ENCODE peak calls at places on chromosomes 2 and 18, in four cellular contexts. R is breast epithelium, D is SK-N-SH, L is Panc1. V is an unnamed sample.

GRCh38 chr18:47265197-47265596 is 13.7 kb upstream of the SKOR2 start:
- DNase-seq in R (no peak), D (no peak), L (no peak), V (no peak)

GRCh38 chr2:653645-654425 is 23.4 kb downstream of the TMEM18 start:
- DNase-seq in R (no peak), D (no peak), L (no peak), V (no peak)

GRCh38 chr2:207770602-207771404 is 1.1 kb upstream of the FZD5 start:
- DNase-seq in R (no peak), D (no peak), L (no peak), V (no peak)

GRCh38 chr2:224401641-224402342 is at the start of gene FAM124B:
- DNase-seq in R (no peak), D (no peak), L (no peak), V (no peak)

GRCh38 chr2:134127496-134127895 is 126.4 kb upstream of the MGAT5 start:
- DNase-seq in R (no peak), D (no peak), L (no peak), V (no peak)

GRCh38 chr2:52336951-52337350 is 1305.0 kb upstream of the NRXN1 start:
- DNase-seq in R (no peak), D (no peak), L (no peak), V (no peak)

GRCh38 chr2:72539145-72539552 is 286.7 kb downstream of the EXOC6B start:
- DNase-seq in R (no peak), D (no peak), L (no peak), V (no peak)

GRCh38 chr2:216160786-216161185 is 51.6 kb downstream of the XRCC5 start:
- DNase-seq in R (no peak), D (no peak), L (no peak), V (no peak)

GRCh38 chr2:190343170-190343499 is 254 bp upstream of the INPP1 start:
- DNase-seq in R (no peak), D (no peak), L (no peak), V (no peak)

GRCh38 chr18:55265916-55266488 is 306.7 kb upstream of the CCDC68 start:
- DNase-seq in R (no peak), D (no peak), L (no peak), V (no peak)

GRCh38 chr2:86195055-86195807 is at the start of gene IMMT:
- DNase-seq in R (peak), D (peak), L (peak), V (peak)

GRCh38 chr18:48203961-48204666 is 205.1 kb downstream of the ZBTB7C start:
- DNase-seq in R (no peak), D (no peak), L (no peak), V (no peak)

GRCh38 chr2:105329197-105329554 is 359 bp downstream of the TGFBRAP1 start:
- DNase-seq in R (no peak), D (no peak), L (no peak), V (no peak)

GRCh38 chr2:207484444-207485391 is 45.0 kb upstream of the CREB1 start:
- DNase-seq in R (no peak), D (no peak), L (no peak), V (no peak)

DNA sequence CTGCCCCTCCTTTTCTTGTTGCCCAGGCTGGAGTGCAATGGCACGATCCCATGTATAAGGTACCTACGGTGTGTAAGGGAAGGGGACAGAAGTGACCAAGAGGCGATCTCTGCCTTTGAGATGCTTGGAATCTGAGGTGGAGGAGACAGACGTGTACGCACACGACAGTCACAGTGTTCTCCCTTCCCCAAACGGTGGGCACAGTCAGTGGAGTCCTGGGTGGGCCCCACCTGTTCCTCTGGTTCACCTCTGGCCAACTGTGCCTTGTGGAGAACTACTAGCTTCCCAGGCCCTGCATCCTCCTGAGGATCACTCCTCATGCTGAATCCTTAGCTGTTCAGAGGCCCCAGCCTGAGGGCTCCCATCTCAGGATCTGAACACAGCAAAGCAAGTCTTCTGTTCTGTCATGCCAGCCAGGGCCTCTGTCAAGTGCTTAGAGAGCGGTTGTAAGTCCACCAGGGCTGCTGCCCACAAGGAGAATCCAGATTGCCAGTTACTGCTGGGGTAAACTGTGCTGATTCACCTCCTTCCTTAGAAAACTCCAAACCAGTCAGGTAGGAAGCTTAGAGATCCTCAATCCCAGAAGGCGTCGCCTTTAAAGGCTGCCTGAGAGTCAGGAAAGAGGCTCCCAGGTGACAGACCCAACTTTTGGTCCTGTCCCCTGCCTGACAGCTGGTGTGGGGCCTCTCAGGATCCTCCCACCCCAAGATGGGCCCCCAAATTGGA is 1.6 kb downstream of the SLC35F6 start:
- DNase-seq in R (no peak), D (peak), L (no peak), V (no peak)
- TF ChIP-seq POLR2AphosphoS5 in R (no peak), D (no peak), L (no peak), V (no peak)

GRCh38 chr2:63999049-63999448 is 20.2 kb downstream of the VPS54 start:
- DNase-seq in R (no peak), D (no peak), L (no peak), V (no peak)

GRCh38 chr2:64005707-64006356 is 13.4 kb downstream of the VPS54 start:
- DNase-seq in R (no peak), D (no peak), L (no peak), V (no peak)

GRCh38 chr2:64001382-64002101 is 17.7 kb downstream of the VPS54 start:
- DNase-seq in R (no peak), D (no peak), L (no peak), V (no peak)

GRCh38 chr2:64003239-64003638 is 16.0 kb downstream of the VPS54 start:
- DNase-seq in R (no peak), D (no peak), L (no peak), V (no peak)

GRCh38 chr2:64000630-64001381 is 18.4 kb downstream of the VPS54 start:
- DNase-seq in R (no peak), D (no peak), L (no peak), V (no peak)
- TF ChIP-seq CTCF in R (no peak), D (no peak), L (no peak), V (no peak)

GRCh38 chr2:46072146-46072820 is 224.9 kb upstream of the EPAS1 start:
- DNase-seq in R (no peak), D (no peak), L (no peak), V (no peak)

GRCh38 chr2:46076251-46076650 is 221.0 kb upstream of the EPAS1 start:
- DNase-seq in R (no peak), D (no peak), L (no peak), V (no peak)

GRCh38 chr2:46075848-46076247 is 221.4 kb upstream of the EPAS1 start:
- DNase-seq in R (no peak), D (no peak), L (no peak), V (no peak)

GRCh38 chr2:46073540-46074018 is 223.6 kb upstream of the EPAS1 start:
- DNase-seq in R (no peak), D (peak), L (peak), V (no peak)

DNA sequence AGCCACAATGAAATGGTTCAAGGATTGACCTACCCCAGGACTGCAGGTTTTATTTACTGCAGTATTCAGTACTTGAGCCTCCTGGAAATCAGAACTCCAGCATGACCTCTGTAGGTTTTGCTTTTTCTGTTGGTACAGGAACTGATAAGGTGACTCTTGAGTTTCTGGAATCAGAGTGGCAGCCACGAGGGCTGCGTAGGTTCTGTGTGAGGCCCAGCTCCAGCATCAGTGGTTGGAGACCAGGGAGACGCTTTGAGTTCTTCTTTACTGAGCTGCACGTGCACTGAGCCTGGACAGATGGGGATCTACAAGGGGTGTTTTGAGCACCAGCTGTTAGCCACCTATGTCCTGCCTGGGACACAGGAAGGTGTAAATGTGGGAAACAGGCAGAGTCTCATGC is 222.7 kb upstream of the EPAS1 start:
- DNase-seq in R (no peak), D (no peak), L (no peak), V (no peak)
- H3K4me3 ChIP-seq in R (no peak), D (peak), L (no peak), V (no peak)

GRCh38 chr18:35231052-35231451 is 9.8 kb upstream of the ZNF397 start:
- DNase-seq in R (peak), D (peak), L (peak), V (peak)
- TF ChIP-seq POLR2AphosphoS5 in R (no peak), D (no peak), L (no peak), V (peak)

GRCh38 chr18:1663879-1664705 is 759.4 kb downstream of the ADCYAP1 start:
- DNase-seq in R (no peak), D (peak), L (peak), V (no peak)
- TF ChIP-seq CTCF in R (no peak), D (peak), L (peak), V (peak)

GRCh38 chr18:69402219-69402989 is 1.7 kb downstream of the DOK6 start:
- DNase-seq in R (no peak), D (no peak), L (no peak), V (no peak)

GRCh38 chr18:69399253-69399652 is 1.4 kb upstream of the DOK6 start:
- DNase-seq in R (no peak), D (no peak), L (no peak), V (no peak)

GRCh38 chr18:69401475-69402218 is 959 bp downstream of the DOK6 start:
- DNase-seq in R (no peak), D (peak), L (no peak), V (no peak)

GRCh38 chr18:69400976-69401474 is 337 bp downstream of the DOK6 start:
- DNase-seq in R (peak), D (peak), L (no peak), V (no peak)

GRCh38 chr18:69400253-69400975 is at the start of gene DOK6:
- DNase-seq in R (peak), D (peak), L (no peak), V (no peak)
- H3K4me3 ChIP-seq in R (peak), D (peak), L (peak), V (peak)

GRCh38 chr2:42568431-42569115 is at the start of gene MTA3:
- DNase-seq in R (peak), D (peak), L (no peak), V (peak)

GRCh38 chr2:42566837-42567251 is 1.6 kb upstream of the MTA3 start:
- DNase-seq in R (no peak), D (no peak), L (no peak), V (no peak)

GRCh38 chr2:42567389-42567788 is 1.0 kb upstream of the MTA3 start:
- DNase-seq in R (no peak), D (no peak), L (no peak), V (no peak)

GRCh38 chr2:42569116-42569711 is 782 bp downstream of the MTA3 start:
- DNase-seq in R (no peak), D (peak), L (no peak), V (peak)

DNA sequence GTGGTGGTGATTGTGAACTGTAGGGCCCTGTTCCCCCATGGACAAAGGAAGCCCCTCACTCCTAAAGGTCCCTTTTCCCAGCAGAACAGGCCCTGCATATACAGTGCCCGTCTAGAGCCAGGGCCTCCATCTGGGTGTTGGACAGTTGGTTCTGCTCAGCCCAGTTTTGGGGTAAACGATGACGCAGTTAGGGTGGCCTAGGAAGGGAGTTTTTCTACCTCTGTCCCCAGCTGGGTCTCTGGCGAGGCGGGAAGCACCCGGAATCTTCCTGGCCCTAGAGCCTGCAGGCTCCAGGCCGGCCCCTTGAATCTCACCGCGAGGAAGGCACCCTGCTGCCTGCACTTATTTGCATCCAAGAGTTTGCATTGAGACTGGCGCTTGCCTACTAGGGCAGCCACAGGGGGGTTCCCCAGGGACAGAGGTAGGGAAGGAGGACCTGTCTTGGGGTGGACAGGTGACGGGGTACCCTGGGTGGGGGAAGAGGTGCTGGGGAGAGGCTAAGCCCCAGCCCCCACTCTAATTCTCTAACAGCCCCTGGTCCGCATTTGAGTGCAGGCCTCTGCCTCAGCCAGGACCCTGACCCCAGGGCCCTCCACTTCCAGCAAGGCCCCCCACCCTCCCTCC is 514 bp upstream of the MTA3 start:
- DNase-seq in R (peak), D (no peak), L (no peak), V (peak)
- TF ChIP-seq POLR2AphosphoS5 in R (no peak), D (no peak), L (no peak), V (no peak)

DNA sequence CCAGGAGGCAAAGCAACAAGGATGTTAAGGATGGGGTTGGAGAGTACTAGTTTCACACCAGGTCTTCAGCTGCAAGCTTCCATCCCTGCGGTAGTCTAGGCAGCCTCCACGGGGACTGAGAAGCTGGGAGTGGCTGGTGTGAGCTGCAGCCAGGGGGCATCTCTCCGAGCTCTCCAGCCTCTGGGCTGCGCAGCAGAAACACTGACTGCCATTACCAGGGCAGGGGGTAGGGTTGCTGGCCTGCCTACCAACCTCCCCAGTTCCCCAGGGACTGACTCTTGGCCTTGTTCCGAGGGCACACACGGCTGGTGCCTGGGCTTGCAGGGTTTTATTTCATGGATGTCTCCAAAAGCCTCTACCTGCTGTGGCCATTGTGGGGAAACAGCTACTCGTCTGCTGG is 15.9 kb downstream of the GATA6 start:
- DNase-seq in R (no peak), D (no peak), L (no peak), V (no peak)
- TF ChIP-seq CTCF in R (no peak), D (no peak), L (peak), V (no peak)

GRCh38 chr2:50346104-50346503 is 685.8 kb downstream of the NRXN1 start:
- DNase-seq in R (no peak), D (peak), L (no peak), V (no peak)
- H3K4me3 ChIP-seq in R (peak), D (no peak), L (no peak), V (no peak)

V was measured in prostate gland.